ENCODE peak calls at places on chromosomes 2 and 18, in eight cellular contexts. H is retinal pigment epithelial cell, Y is OCI-LY7, Z is WTC11, U is uterus, O is activated B cell treated with CpG ODN at 0.5 μM for 24 hours, Q is colonic mucosa, K is PC-9. L is an unnamed sample.

GRCh38 chr2:166331468-166331867 is 44.3 kb downstream of the SCN9A start:
- DNase-seq in Y (no peak), K (no peak), Q (no peak), U (no peak), Z (no peak), H (no peak), O (no peak), L (no peak)

GRCh38 chr2:85156141-85156540 is 22.9 kb downstream of the TCF7L1 start:
- DNase-seq in O (no peak), K (no peak), Q (no peak), H (peak; percentile 94), Z (no peak), U (no peak), Y (no peak), L (no peak)

GRCh38 chr2:205806126-205806905 is 124.0 kb downstream of the NRP2 start:
- DNase-seq in Q (peak; percentile 68), K (no peak), U (no peak), O (no peak), H (no peak), Y (no peak), Z (no peak), L (no peak)

GRCh38 chr2:112701092-112701491 is 19.7 kb upstream of the NT5DC4 start:
- DNase-seq in U (no peak), Z (no peak), O (no peak), Q (no peak), K (no peak), H (no peak), Y (no peak), L (no peak)

GRCh38 chr2:2007551-2008501 is 263.5 kb upstream of the PXDN start:
- DNase-seq in Z (peak; percentile 51), U (no peak), Y (no peak), O (no peak), Q (no peak), H (no peak), K (no peak), L (no peak)

GRCh38 chr2:96181529-96181928 is 27.1 kb downstream of the STARD7 start:
- DNase-seq in Q (no peak), Y (no peak), U (no peak), O (no peak), Z (no peak), H (no peak), K (no peak), L (no peak)

GRCh38 chr2:151771599-151772358 is 37.5 kb upstream of the NEB start:
- DNase-seq in Z (no peak), O (peak; percentile 66), K (no peak), U (peak; percentile 24), H (no peak), Y (peak; percentile 91), Q (no peak), L (no peak)

GRCh38 chr2:190714958-190715357 is 66.1 kb downstream of the NAB1 start:
- DNase-seq in H (no peak), O (no peak), Z (no peak), K (no peak), Y (no peak), U (no peak), Q (no peak), L (no peak)

GRCh38 chr2:242063364-242064249 is 194.1 kb downstream of the RTP5 start:
- DNase-seq in Y (no peak), K (peak; percentile 72), O (no peak), Z (no peak), H (no peak), U (no peak), Q (no peak), L (no peak)

GRCh38 chr2:177056540-177056939 is 156.1 kb upstream of the HNRNPA3 start:
- DNase-seq in U (no peak), Z (peak; percentile 28), H (no peak), Q (no peak), Y (no peak), K (no peak), O (no peak), L (no peak)

GRCh38 chr2:98479959-98480524 is 35.4 kb downstream of the INPP4A start:
- DNase-seq in O (no peak), Y (peak; percentile 22), Z (no peak), U (peak; percentile 39), Q (no peak), K (peak; percentile 93), H (peak; percentile 83), L (no peak)

GRCh38 chr2:120765911-120766757 is 30.5 kb downstream of the GLI2 start:
- DNase-seq in O (no peak), Z (peak; percentile 19), Q (peak; percentile 62), H (no peak), Y (no peak), K (no peak), U (peak; percentile 92), L (no peak)

GRCh38 chr2:220499281-220499680 is 871.9 kb downstream of the SLC4A3 start:
- DNase-seq in Q (no peak), H (peak; percentile 55), K (peak; percentile 41), O (no peak), U (no peak), Z (no peak), Y (no peak), L (no peak)

GRCh38 chr18:57727952-57728807 is 74.9 kb downstream of the ATP8B1 start:
- DNase-seq in K (no peak), Q (peak; percentile 13), O (no peak), U (peak; percentile 30), H (peak; percentile 58), Y (no peak), Z (no peak), L (no peak)

GRCh38 chr18:59951591-59951990 is 51.8 kb downstream of the PMAIP1 start:
- DNase-seq in K (no peak), O (no peak), Q (no peak), U (no peak), H (no peak), Z (no peak), Y (no peak), L (no peak)

GRCh38 chr2:10501521-10501961 is 53.4 kb upstream of the ODC1 start:
- DNase-seq in U (no peak), Y (no peak), K (no peak), Q (peak; percentile 11), Z (no peak), O (no peak), H (no peak), L (no peak)

GRCh38 chr2:9753276-9753600 is 90.0 kb upstream of the TAF1B start:
- DNase-seq in Y (peak; percentile 8), Z (no peak), Q (peak; percentile 49), U (no peak), H (peak; percentile 68), K (peak; percentile 56), O (no peak), L (no peak)

GRCh38 chr2:200800458-200800857 is 11.3 kb upstream of the BZW1 start:
- DNase-seq in H (no peak), Z (no peak), U (no peak), Y (no peak), Q (no peak), K (no peak), O (no peak), L (no peak)

GRCh38 chr18:79637921-79638855 is 41.4 kb upstream of the CTDP1 start:
- DNase-seq in Z (peak; percentile 44), H (no peak), O (no peak), U (no peak), Y (no peak), K (no peak), Q (no peak), L (no peak)

L was measured in activated gamma-delta T cell treated with anti-CD3 and anti-CD28 coated beads, Interleukin-2, amount 50 U/mL, for 16 hours.